ENCODE peak calls at places on chromosomes 16 and 17, in four cellular contexts. O is adrenal gland, U is transverse colon, R is uterus. Q is an unnamed sample.
A peak's percentile ranks its signal among the peaks of the same experiment; 100 is the strongest.

GRCh38 chr16:24800586-24800985 is 45.2 kb upstream of the SLC5A11 start:
- DNase-seq in U (no peak), R (no peak), O (no peak), Q (no peak)

GRCh38 chr17:1713878-1714487 is 3.8 kb upstream of the TLCD2 start:
- DNase-seq in U (peak; percentile 71), O (no peak), R (peak; percentile 51), Q (no peak)

GRCh38 chr17:66275651-66276050 is 26.8 kb upstream of the PRKCA start:
- DNase-seq in O (peak; percentile 85), U (no peak), R (no peak), Q (no peak)

GRCh38 chr16:53048139-53048915 is 4.4 kb downstream of the CHD9NB start:
- DNase-seq in U (peak; percentile 53), R (no peak), O (no peak), Q (no peak)

GRCh38 chr16:15672514-15673167 is 22.6 kb downstream of the NDE1 start:
- DNase-seq in R (peak; percentile 94), U (peak; percentile 86), O (peak; percentile 81), Q (peak; percentile 95)

GRCh38 chr16:80300876-80301275 is 239.9 kb upstream of the DYNLRB2 start:
- DNase-seq in U (no peak), R (no peak), O (no peak), Q (no peak)

GRCh38 chr17:14205380-14205779 is 31.3 kb downstream of the CDRT15 start:
- DNase-seq in R (no peak), O (no peak), U (no peak), Q (no peak)

GRCh38 chr16:11316331-11317015 is 28.8 kb upstream of the RMI2 start:
- DNase-seq in R (no peak), U (no peak), O (no peak), Q (no peak)

GRCh38 chr16:89217138-89217387 is 440 bp upstream of the ZNF778 start:
- DNase-seq in U (no peak), O (no peak), R (no peak), Q (no peak)

GRCh38 chr17:57461082-57461481 is 204.8 kb downstream of the MSI2 start:
- DNase-seq in O (peak; percentile 73), U (no peak), R (no peak), Q (no peak)

GRCh38 chr16:55668337-55669281 is 12.8 kb downstream of the SLC6A2 start:
- DNase-seq in O (peak; percentile 48), U (no peak), R (no peak), Q (peak; percentile 82)

GRCh38 chr17:79027274-79027924 is 3.4 kb downstream of the C1QTNF1 start:
- DNase-seq in U (no peak), R (peak; percentile 15), O (peak; percentile 92), Q (peak; percentile 74)

GRCh38 chr16:24522751-24523150 is 16.6 kb upstream of the RBBP6 start:
- DNase-seq in O (no peak), R (no peak), U (no peak), Q (peak; percentile 54)

GRCh38 chr16:85979605-85980004 is 80.6 kb downstream of the IRF8 start:
- DNase-seq in O (no peak), R (no peak), U (peak; percentile 64), Q (no peak)

GRCh38 chr17:15659663-15660062 is 24.4 kb downstream of the TRIM16 start:
- DNase-seq in O (peak; percentile 59), R (no peak), U (no peak), Q (no peak)

GRCh38 chr17:27244481-27245223 is 49.3 kb upstream of the WSB1 start:
- DNase-seq in U (peak; percentile 41), O (peak; percentile 80), R (peak; percentile 84), Q (peak; percentile 82)

GRCh38 chr16:3431779-3432219 is 11.5 kb downstream of the ZNF597 start:
- DNase-seq in U (peak; percentile 19), O (peak; percentile 37), R (peak; percentile 37), Q (no peak)

GRCh38 chr17:62876063-62876462 is 67.9 kb upstream of the MARCHF10 start:
- DNase-seq in O (no peak), U (no peak), R (no peak), Q (no peak)

GRCh38 chr16:69326172-69326873 is 4.1 kb downstream of the PDF start:
- DNase-seq in R (no peak), U (peak; percentile 62), O (peak; percentile 23), Q (no peak)

GRCh38 chr16:88430524-88431446 is 22.3 kb upstream of the ZFPM1 start:
- DNase-seq in O (no peak), U (peak; percentile 39), R (no peak), Q (no peak)

GRCh38 chr16:69014811-69015210 is 90.6 kb upstream of the HAS3 start:
- DNase-seq in U (no peak), R (no peak), O (no peak), Q (no peak)

GRCh38 chr17:10316986-10317834 is 55.6 kb downstream of the MYH13 start:
- DNase-seq in U (peak; percentile 77), O (peak; percentile 87), R (peak; percentile 69), Q (no peak)

GRCh38 chr17:67469208-67469980 is 92.3 kb downstream of the PITPNC1 start:
- DNase-seq in U (no peak), R (no peak), O (no peak), Q (no peak)

GRCh38 chr16:66618588-66618987 is 14.1 kb downstream of the CMTM3 start:
- DNase-seq in U (no peak), O (peak; percentile 75), R (no peak), Q (no peak)
- TF ChIP-seq POLR2A in U (no peak), O (no peak), R (no peak), Q (no peak)

GRCh38 chr17:3659541-3660111 is 8.8 kb downstream of the TAX1BP3 start:
- DNase-seq in O (peak; percentile 90), U (peak; percentile 43), R (peak; percentile 88), Q (peak; percentile 90)
- TF ChIP-seq POLR2A in O (no peak), U (peak; percentile 27), R (peak; percentile 34), Q (no peak)

DNA sequence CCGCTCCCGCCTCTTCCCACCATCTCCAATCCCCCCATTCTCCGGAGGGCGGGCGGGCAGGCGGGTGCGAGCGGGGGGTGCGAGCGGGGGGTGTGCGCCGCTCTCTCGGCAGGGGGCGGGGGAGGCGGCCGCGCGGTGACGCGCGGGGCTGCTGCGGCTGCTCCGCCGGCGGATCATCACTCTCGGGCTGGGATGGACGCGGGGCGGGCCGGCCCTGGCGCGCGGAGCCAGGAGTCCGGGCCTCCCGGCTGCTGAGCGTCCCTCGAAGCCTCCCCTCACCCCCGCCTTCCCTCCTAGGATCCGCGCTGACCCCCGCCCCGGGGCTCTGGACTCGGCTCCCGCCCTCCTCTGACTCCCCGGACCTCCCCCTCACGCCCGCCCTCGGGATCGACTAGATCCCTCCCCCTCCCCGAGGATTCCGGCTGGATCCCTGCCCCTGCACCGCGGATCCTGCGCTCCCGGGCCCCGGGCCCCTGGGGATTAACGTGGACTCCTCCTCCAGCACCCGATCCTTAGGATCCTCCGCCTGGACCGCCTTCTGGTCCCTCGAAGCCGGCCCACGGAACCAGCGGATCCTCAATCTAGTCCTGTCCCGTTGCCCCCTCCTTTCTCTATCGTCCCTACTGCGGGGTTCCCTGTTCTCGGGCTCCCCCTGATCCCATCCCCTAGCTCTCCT is 978 bp upstream of the TMEM256 start:
- DNase-seq in U (no peak), R (no peak), O (peak; percentile 70), Q (peak; percentile 90)
- TF ChIP-seq POLR2A in U (peak; percentile 39), R (peak; percentile 89), O (peak; percentile 54), Q (no peak)

GRCh38 chr17:76567634-76568432 is 17.8 kb downstream of the ST6GALNAC2 start:
- DNase-seq in O (no peak), R (no peak), U (no peak), Q (no peak)

GRCh38 chr17:76568771-76569170 is 16.9 kb downstream of the ST6GALNAC2 start:
- DNase-seq in O (no peak), R (no peak), U (no peak), Q (no peak)

GRCh38 chr17:76565728-76566612 is 19.7 kb downstream of the ST6GALNAC2 start:
- DNase-seq in O (no peak), U (no peak), R (no peak), Q (no peak)

GRCh38 chr17:76566613-76566943 is 19.1 kb downstream of the ST6GALNAC2 start:
- DNase-seq in O (no peak), R (no peak), U (no peak), Q (no peak)

GRCh38 chr17:76566988-76567431 is 18.6 kb downstream of the ST6GALNAC2 start:
- DNase-seq in O (no peak), R (no peak), U (no peak), Q (no peak)
- TF ChIP-seq POLR2A in O (no peak), R (no peak), U (no peak), Q (no peak)

GRCh38 chr17:29180051-29180787 is at the start of gene MYO18A:
- DNase-seq in R (peak; percentile 81), U (peak; percentile 87), O (peak; percentile 76), Q (peak; percentile 81)

GRCh38 chr17:29180788-29181160 is 576 bp upstream of the MYO18A start:
- DNase-seq in U (no peak), R (no peak), O (no peak), Q (no peak)

GRCh38 chr17:29178750-29179231 is 1.4 kb downstream of the MYO18A start:
- DNase-seq in O (no peak), R (no peak), U (peak; percentile 62), Q (no peak)

GRCh38 chr17:29177871-29178749 is 2.1 kb downstream of the MYO18A start:
- DNase-seq in O (no peak), U (peak; percentile 74), R (no peak), Q (no peak)

DNA sequence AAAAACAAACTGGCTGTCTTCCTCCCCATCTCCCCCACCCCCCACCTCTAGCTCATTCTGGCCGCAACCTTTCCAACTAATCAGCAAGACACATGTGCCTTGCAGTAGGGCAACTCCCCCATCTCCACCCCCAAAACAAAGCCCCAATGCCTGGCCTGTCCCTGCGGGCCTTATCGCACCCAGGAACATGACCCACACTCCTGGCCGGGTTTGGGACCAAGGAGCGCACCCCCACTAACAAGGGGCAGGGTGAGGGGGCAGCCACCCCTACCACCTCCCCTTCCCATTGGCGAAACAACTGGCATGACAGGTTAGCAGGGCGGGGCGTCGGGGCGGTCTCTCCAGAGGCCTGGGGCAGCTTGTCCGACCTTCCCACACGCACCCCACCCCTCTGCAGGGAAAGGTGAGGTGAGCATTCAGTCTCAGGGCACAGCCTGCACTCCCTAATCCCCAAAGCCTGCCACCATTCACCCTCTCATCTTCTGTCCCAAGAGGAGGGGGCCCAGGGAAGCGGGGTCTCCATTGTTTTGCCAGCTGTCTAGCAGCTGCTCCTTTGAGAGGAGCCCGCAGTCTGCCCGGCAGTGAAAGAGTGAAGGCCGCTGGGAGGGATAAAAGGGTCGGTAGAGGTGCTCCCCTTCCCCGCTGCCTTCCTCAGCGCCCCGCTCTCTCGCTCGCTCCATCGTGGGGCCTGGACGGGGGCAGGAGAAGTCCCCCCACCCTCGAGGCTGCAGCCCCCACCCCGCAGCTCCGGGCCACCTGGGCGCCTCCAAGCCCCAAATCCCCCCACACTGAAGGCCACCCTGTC is 764 bp downstream of the MYO18A start:
- DNase-seq in O (no peak), R (peak; percentile 33), U (peak; percentile 88), Q (peak; percentile 81)
- TF ChIP-seq POLR2A in O (no peak), R (no peak), U (peak; percentile 84), Q (no peak)

DNA sequence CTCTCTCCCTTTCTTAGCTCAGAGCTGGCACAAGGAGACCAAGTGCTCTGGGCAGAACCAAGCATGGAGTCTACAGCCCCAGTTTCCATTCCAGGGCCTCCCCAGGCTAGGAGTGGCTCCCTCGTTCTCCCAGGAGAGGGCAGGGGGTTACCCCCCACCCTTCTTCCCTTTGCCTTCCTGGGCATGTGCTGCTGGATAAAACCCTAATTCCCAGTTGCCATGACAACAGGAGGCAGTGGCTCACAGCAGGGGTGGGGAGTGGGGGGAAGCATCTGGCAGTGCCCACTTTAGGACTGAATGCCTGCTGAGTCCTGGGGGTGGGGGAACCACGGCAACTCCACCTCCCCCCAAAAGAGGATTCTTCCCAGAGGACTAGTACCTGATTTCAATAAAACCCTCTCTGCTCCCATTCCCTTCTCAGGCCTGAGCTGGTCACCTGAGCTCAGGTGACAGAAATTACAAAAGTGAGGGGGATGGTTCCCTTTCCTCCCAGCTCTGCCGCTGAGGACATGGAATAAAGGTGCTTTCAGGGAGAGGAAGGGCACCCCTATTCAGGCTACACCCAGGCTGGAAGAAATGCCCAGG is 1.8 kb downstream of the MPP2 start:
- DNase-seq in O (no peak), U (no peak), R (no peak), Q (no peak)
- TF ChIP-seq POLR2A in O (no peak), U (no peak), R (no peak), Q (no peak)

Q was measured in suprapubic skin.